ENCODE peak calls at places on chromosomes 6 and 20, in eight cellular contexts. C is uterus, L is OCI-LY7, K is K562, N is WERI-Rb-1, G is choroid plexus epithelial cell, U is Peyer's patch, Z is endothelial cell. W is an unnamed sample.

GRCh38 chr6:98842489-98843180 is 8.3 kb downstream of the POU3F2 start:
- DNase-seq in C (no peak), L (no peak), K (no peak), N (no peak), G (no peak), U (no peak), Z (peak), W (no peak)

GRCh38 chr20:43911066-43911465 is 3.6 kb upstream of the TOX2 start:
- DNase-seq in C (no peak), L (no peak), K (no peak), N (no peak), G (peak), U (peak), Z (no peak), W (peak)

GRCh38 chr6:169109381-169109780 is 144.3 kb downstream of the THBS2 start:
- DNase-seq in C (no peak), L (no peak), K (no peak), N (no peak), G (no peak), U (no peak), Z (no peak), W (no peak)

GRCh38 chr6:158086054-158086705 is 81.9 kb downstream of the SERAC1 start:
- DNase-seq in C (no peak), L (no peak), K (no peak), N (no peak), G (peak), U (no peak), Z (no peak), W (peak)

GRCh38 chr6:11971154-11971553 is 41.0 kb upstream of the HIVEP1 start:
- DNase-seq in C (no peak), L (no peak), K (no peak), N (no peak), G (peak), U (no peak), Z (no peak), W (no peak)

GRCh38 chr6:12716298-12716853 is at the start of gene PHACTR1:
- DNase-seq in C (no peak), L (no peak), K (no peak), N (no peak), G (no peak), U (no peak), Z (no peak), W (no peak)

GRCh38 chr20:39291301-39291700 is 329.2 kb downstream of the DHX35 start:
- DNase-seq in C (peak), L (no peak), K (no peak), N (no peak), G (no peak), U (no peak), Z (no peak), W (no peak)

GRCh38 chr6:144321839-144322591 is 36.9 kb downstream of the UTRN start:
- DNase-seq in C (no peak), L (no peak), K (no peak), N (no peak), G (peak), U (no peak), Z (no peak), W (no peak)

GRCh38 chr6:17013701-17014100 is 88.1 kb upstream of the STMND1 start:
- DNase-seq in C (no peak), L (no peak), K (no peak), N (no peak), G (peak), U (no peak), Z (no peak), W (no peak)

GRCh38 chr6:11273406-11274065 is 41.1 kb upstream of the NEDD9 start:
- DNase-seq in C (no peak), L (no peak), K (no peak), N (no peak), G (no peak), U (peak), Z (no peak), W (no peak)

GRCh38 chr20:24986436-24987015 is 6.0 kb downstream of the APMAP start:
- DNase-seq in C (no peak), L (no peak), K (no peak), N (no peak), G (no peak), U (no peak), Z (no peak), W (no peak)

GRCh38 chr6:31180500-31180899 is 10.0 kb upstream of the POU5F1 start:
- DNase-seq in C (peak), L (peak), K (peak), N (no peak), G (peak), U (peak), Z (no peak), W (no peak)

GRCh38 chr20:58109126-58109880 is 119.2 kb downstream of the ANKRD60 start:
- DNase-seq in C (no peak), L (no peak), K (no peak), N (no peak), G (peak), U (no peak), Z (no peak), W (no peak)

GRCh38 chr6:1123406-1123805 is 188.5 kb upstream of the FOXQ1 start:
- DNase-seq in C (no peak), L (no peak), K (no peak), N (no peak), G (no peak), U (no peak), Z (no peak), W (no peak)

GRCh38 chr20:12383770-12384304 is 466.1 kb downstream of the BTBD3 start:
- DNase-seq in C (no peak), L (no peak), K (no peak), N (no peak), G (peak), U (no peak), Z (no peak), W (no peak)

GRCh38 chr20:258963-259362 is 1.4 kb downstream of the DEFB132 start:
- DNase-seq in C (no peak), L (peak), K (peak), N (peak), G (peak), U (no peak), Z (no peak), W (peak)

GRCh38 chr6:161838306-161839035 is 564.6 kb upstream of the AGPAT4 start:
- DNase-seq in C (no peak), L (no peak), K (no peak), N (peak), G (no peak), U (no peak), Z (no peak), W (no peak)

GRCh38 chr6:91634791-91635190 is 1047.9 kb upstream of the MAP3K7 start:
- DNase-seq in C (no peak), L (no peak), K (no peak), N (no peak), G (no peak), U (no peak), Z (no peak), W (no peak)

GRCh38 chr6:17842014-17842776 is 135.5 kb upstream of the NUP153 start:
- DNase-seq in C (no peak), L (no peak), K (peak), N (peak), G (no peak), U (no peak), Z (no peak), W (peak)

GRCh38 chr20:51306521-51307358 is 235.8 kb downstream of the NFATC2 start:
- DNase-seq in C (peak), L (peak), K (peak), N (peak), G (peak), U (peak), Z (peak), W (peak)

GRCh38 chr6:22471746-22472145 is 97.6 kb upstream of the HDGFL1 start:
- DNase-seq in C (no peak), L (no peak), K (no peak), N (no peak), G (no peak), U (no peak), Z (peak), W (no peak)

GRCh38 chr6:108661982-108662381 is 101.3 kb downstream of the FOXO3 start:
- DNase-seq in C (no peak), L (no peak), K (no peak), N (no peak), G (no peak), U (no peak), Z (no peak), W (no peak)

GRCh38 chr6:141421378-141421777 is 711.3 kb upstream of the GJE1 start:
- DNase-seq in C (no peak), L (no peak), K (no peak), N (no peak), G (peak), U (no peak), Z (no peak), W (no peak)

GRCh38 chr6:10030942-10031537 is 383.8 kb downstream of the TFAP2A start:
- DNase-seq in C (no peak), L (peak), K (peak), N (no peak), G (no peak), U (no peak), Z (no peak), W (peak)

GRCh38 chr6:42292002-42292735 is 74.5 kb upstream of the MRPS10 start:
- DNase-seq in C (no peak), L (no peak), K (no peak), N (no peak), G (peak), U (no peak), Z (no peak), W (no peak)

GRCh38 chr6:167056370-167056769 is 57.2 kb downstream of the CEP43 start:
- DNase-seq in C (no peak), L (peak), K (no peak), N (no peak), G (peak), U (no peak), Z (no peak), W (peak)

GRCh38 chr6:24283043-24283985 is 74.5 kb downstream of the DCDC2 start:
- DNase-seq in C (peak), L (peak), K (peak), N (peak), G (peak), U (peak), Z (peak), W (peak)

GRCh38 chr6:99613398-99613704 is 6.7 kb downstream of the PRDM13 start:
- DNase-seq in C (no peak), L (peak), K (no peak), N (peak), G (peak), U (peak), Z (peak), W (no peak)

GRCh38 chr6:11315743-11316437 is 83.4 kb upstream of the NEDD9 start:
- DNase-seq in C (no peak), L (no peak), K (no peak), N (no peak), G (peak), U (peak), Z (no peak), W (no peak)

GRCh38 chr6:166747644-166748595 is 120.9 kb upstream of the RPS6KA2 start:
- DNase-seq in C (no peak), L (peak), K (no peak), N (no peak), G (no peak), U (no peak), Z (no peak), W (peak)

GRCh38 chr20:23666189-23666588 is 22.6 kb downstream of the CST4 start:
- DNase-seq in C (no peak), L (no peak), K (no peak), N (peak), G (peak), U (no peak), Z (no peak), W (peak)

GRCh38 chr6:105994522-105995402 is 91.4 kb upstream of the PRDM1 start:
- DNase-seq in C (peak), L (peak), K (no peak), N (peak), G (peak), U (peak), Z (peak), W (peak)

GRCh38 chr20:40101479-40102032 is 587.5 kb downstream of the MAFB start:
- DNase-seq in C (no peak), L (no peak), K (no peak), N (no peak), G (no peak), U (no peak), Z (no peak), W (no peak)

GRCh38 chr6:27214126-27214601 is 33.3 kb upstream of the PRSS16 start:
- DNase-seq in C (no peak), L (no peak), K (no peak), N (no peak), G (no peak), U (no peak), Z (no peak), W (no peak)

GRCh38 chr6:72861935-72862432 is 240.1 kb downstream of the KCNQ5 start:
- DNase-seq in C (no peak), L (no peak), K (no peak), N (no peak), G (peak), U (no peak), Z (no peak), W (peak)

GRCh38 chr6:18990313-18990978 is 603.3 kb downstream of the RNF144B start:
- DNase-seq in C (peak), L (peak), K (peak), N (peak), G (peak), U (peak), Z (peak), W (peak)

GRCh38 chr20:24677626-24678328 is 208.3 kb downstream of the SYNDIG1 start:
- DNase-seq in C (no peak), L (no peak), K (no peak), N (no peak), G (no peak), U (no peak), Z (no peak), W (no peak)

GRCh38 chr6:106511274-106512047 is 117.8 kb downstream of the RTN4IP1 start:
- DNase-seq in C (peak), L (peak), K (no peak), N (peak), G (no peak), U (peak), Z (peak), W (peak)

GRCh38 chr20:15547109-15547508 is 1026.1 kb downstream of the KIF16B start:
- DNase-seq in C (no peak), L (no peak), K (no peak), N (no peak), G (no peak), U (no peak), Z (no peak), W (no peak)

DNA sequence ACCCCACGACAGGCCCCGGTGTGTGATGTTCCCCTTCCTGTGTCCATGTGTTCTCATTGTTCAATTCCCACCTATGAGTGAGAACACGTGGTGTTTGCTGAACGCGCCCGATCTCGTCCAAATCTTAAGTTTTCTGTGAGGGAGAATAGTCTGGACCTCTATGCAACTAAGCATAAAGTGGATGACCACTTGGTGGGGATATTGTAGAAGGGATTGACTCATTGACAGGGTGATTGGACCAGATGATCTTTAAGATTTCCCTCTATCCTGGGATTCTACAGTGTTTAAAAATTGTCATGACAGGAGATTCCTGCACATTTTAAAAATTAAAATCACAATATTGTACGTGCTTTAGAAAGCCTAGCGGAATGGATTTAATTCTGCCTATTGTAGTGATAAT is 141.3 kb downstream of the TRMT11 start:
- DNase-seq in C (no peak), L (no peak), K (no peak), N (peak), G (peak), U (no peak), Z (no peak), W (peak)
- TF ChIP-seq CTCF in C (no peak), L (peak), K (peak), N (peak), G (peak), U (no peak), Z (no peak), W (no peak)

GRCh38 chr20:42530855-42531674 is 658.6 kb downstream of the PTPRT start:
- DNase-seq in C (no peak), L (peak), K (peak), N (peak), G (peak), U (no peak), Z (no peak), W (peak)
- TF ChIP-seq CTCF in C (no peak), L (peak), K (peak), N (peak), G (peak), U (no peak), Z (peak), W (peak)

DNA sequence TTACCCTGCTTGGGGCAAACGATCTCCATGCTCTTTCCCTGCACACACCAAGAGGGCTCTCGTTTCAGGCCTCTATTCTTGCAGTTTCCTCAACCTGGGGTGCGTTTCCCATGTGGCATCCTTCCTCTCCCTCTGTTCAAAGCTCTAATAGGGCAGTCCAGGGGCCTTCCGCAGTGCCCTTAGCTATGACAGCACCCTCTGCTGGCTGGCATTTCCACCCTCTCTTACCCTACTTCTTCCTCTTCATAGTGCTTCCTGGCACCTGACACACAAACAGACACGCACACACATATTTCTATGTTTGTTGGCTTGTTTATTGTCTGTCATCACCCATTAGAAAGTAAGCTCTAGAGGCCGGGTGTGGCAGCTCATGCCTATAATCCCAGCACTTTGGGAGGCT is 294.0 kb downstream of the CLIC5 start:
- DNase-seq in C (no peak), L (no peak), K (no peak), N (no peak), G (no peak), U (no peak), Z (no peak), W (no peak)
- TF ChIP-seq CTCF in C (no peak), L (peak), K (peak), N (peak), G (peak), U (no peak), Z (no peak), W (peak)

DNA sequence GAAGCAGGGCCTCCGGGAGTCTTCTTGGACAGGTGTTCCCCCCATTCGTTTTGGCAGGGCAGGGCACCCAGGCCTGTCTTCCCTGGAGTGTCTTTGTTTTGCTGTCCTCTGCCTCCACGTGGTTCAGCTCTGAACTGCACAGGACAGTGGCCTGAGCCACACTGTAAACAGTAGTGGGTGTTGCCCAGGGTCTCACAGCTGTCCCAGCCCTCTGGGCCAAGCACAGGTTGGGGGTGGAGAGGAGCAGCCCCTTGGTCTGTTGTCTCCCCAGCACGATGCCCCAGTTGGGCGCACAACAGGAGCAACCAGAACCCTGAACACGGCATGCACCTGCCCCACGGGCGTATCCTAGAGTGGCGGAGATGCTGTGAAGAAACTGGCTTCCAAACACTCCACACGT is 14.4 kb downstream of the CCDC167 start:
- DNase-seq in C (no peak), L (no peak), K (peak), N (peak), G (no peak), U (peak), Z (peak), W (no peak)
- TF ChIP-seq CTCF in C (no peak), L (peak), K (peak), N (peak), G (peak), U (no peak), Z (peak), W (no peak)

GRCh38 chr6:45469708-45470107 is 92.0 kb upstream of the SUPT3H start:
- DNase-seq in C (no peak), L (no peak), K (no peak), N (no peak), G (no peak), U (no peak), Z (no peak), W (no peak)
- TF ChIP-seq CTCF in C (no peak), L (no peak), K (no peak), N (no peak), G (no peak), U (no peak), Z (no peak), W (no peak)

GRCh38 chr20:48745330-48745729 is 82.5 kb downstream of the PREX1 start:
- DNase-seq in C (no peak), L (no peak), K (no peak), N (no peak), G (peak), U (no peak), Z (no peak), W (no peak)
- TF ChIP-seq CTCF in C (no peak), L (no peak), K (no peak), N (no peak), G (no peak), U (no peak), Z (no peak), W (no peak)

W was measured in NB4.